ENCODE peak calls at places on chromosomes 16 and 17, in five cellular contexts. S, C, A, F and N are unnamed samples.

GRCh38 chr17:61458000-61458399 is 5.8 kb downstream of the TBX4 start:
- DNase-seq in S (no peak), C (no peak), A (no peak), F (no peak), N (no peak)

GRCh38 chr17:65987988-65988387 is 203.9 kb downstream of the CEP112 start:
- DNase-seq in S (no peak), C (no peak), A (no peak), F (peak; percentile 48), N (peak; percentile 8)

GRCh38 chr17:42541041-42541833 is 5.2 kb downstream of the NAGLU start:
- DNase-seq in S (peak; percentile 9), C (no peak), A (no peak), F (no peak), N (no peak)

GRCh38 chr16:1308036-1308976 is 1.1 kb upstream of the UBE2I start:
- DNase-seq in S (peak; percentile 93), C (no peak), A (no peak), F (peak; percentile 16), N (no peak)

GRCh38 chr16:84839956-84840355 is 20.2 kb downstream of the CRISPLD2 start:
- DNase-seq in S (no peak), C (no peak), A (no peak), F (peak; percentile 86), N (no peak)

GRCh38 chr16:13961099-13961811 is 41.3 kb downstream of the ERCC4 start:
- DNase-seq in S (no peak), C (no peak), A (no peak), F (peak; percentile 59), N (no peak)

GRCh38 chr17:17303010-17303846 is at the start of gene NT5M:
- DNase-seq in S (peak; percentile 86), C (peak; percentile 95), A (peak; percentile 51), F (peak; percentile 58), N (peak; percentile 89)

GRCh38 chr16:81515281-81515680 is 70.7 kb downstream of the CMIP start:
- DNase-seq in S (no peak), C (peak; percentile 47), A (no peak), F (no peak), N (no peak)

GRCh38 chr16:71365021-71365420 is 6.5 kb downstream of the CALB2 start:
- DNase-seq in S (no peak), C (no peak), A (no peak), F (no peak), N (no peak)

GRCh38 chr17:78748730-78749317 is 33.2 kb downstream of the CYTH1 start:
- DNase-seq in S (no peak), C (peak; percentile 92), A (peak; percentile 64), F (peak; percentile 24), N (peak; percentile 64)

GRCh38 chr17:17877548-17878358 is 41.0 kb upstream of the SREBF1 start:
- DNase-seq in S (no peak), C (peak; percentile 82), A (peak; percentile 92), F (peak; percentile 90), N (no peak)

GRCh38 chr17:74730491-74731346 is 6.3 kb upstream of the RAB37 start:
- DNase-seq in S (no peak), C (peak; percentile 85), A (no peak), F (no peak), N (no peak)

DNA sequence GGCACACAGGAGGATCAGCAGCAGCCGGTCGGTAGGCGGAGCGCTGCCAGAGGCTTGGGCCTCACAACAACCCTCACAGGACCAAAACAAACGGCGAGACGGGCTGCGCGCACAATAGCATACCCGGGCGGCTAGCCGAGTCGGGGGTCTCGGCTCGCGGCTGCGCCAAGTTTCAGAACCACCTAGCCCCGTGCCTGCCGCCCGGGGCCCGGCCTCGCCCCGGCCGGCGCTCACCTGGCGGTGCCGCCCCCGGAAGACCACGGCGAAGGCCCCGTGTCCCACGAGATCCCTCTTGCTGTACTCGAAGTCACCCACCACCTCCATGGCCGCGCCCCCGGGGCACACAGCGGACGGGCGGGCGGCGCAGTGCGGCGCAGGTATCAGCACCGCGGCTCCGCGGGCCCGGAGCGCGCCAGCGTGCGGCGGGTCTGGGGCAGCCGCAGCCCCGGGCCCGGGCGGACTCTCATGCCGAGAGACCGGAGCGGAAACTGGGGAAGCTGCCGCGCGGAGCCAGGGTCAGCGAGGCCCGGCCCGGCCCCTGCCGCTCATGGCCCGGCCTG is 562 bp downstream of the ULK2 start:
- DNase-seq in S (no peak), C (peak; percentile 89), A (peak; percentile 67), F (peak; percentile 54), N (peak; percentile 75)
- TF ChIP-seq POLR2A in S (no peak), C (no peak), A (no peak), F (no peak), N (no peak)

GRCh38 chr17:64598672-64599071 is 63.4 kb downstream of the SMURF2 start:
- DNase-seq in S (no peak), C (no peak), A (no peak), F (no peak), N (no peak)

GRCh38 chr17:64599827-64600226 is 62.3 kb downstream of the SMURF2 start:
- DNase-seq in S (no peak), C (no peak), A (no peak), F (no peak), N (no peak)

GRCh38 chr17:64596439-64596838 is 65.7 kb downstream of the SMURF2 start:
- DNase-seq in S (no peak), C (no peak), A (no peak), F (no peak), N (no peak)

GRCh38 chr17:64596988-64597387 is 65.1 kb downstream of the SMURF2 start:
- DNase-seq in S (no peak), C (no peak), A (no peak), F (no peak), N (no peak)

DNA sequence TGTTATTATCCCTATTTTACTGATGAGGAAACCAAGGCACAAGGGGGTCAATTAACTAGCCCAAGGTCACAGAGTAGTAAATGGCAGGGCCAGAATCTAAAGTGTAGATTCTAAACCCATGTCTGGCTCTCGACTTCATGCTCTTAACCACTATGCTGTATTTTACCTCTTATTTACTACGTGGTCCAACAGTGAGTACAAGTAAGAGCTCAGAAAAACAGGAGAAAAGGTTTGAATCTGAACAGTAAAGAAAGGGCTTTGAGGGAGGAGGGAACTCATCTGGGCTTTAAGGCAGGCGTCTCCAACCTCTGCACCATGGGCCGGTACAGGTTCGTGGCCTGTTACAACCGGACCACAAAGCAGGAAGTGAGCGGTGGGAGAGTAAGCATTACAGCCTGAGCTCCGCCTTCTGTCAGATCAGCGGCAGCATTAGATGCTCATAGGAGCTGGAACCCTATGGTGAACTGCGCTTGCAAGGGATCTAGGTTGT is 62.9 kb downstream of the SMURF2 start:
- DNase-seq in S (peak; percentile 30), C (peak; percentile 87), A (no peak), F (no peak), N (no peak)
- TF ChIP-seq POLR2A in S (peak; percentile 82), C (no peak), A (no peak), F (no peak), N (peak; percentile 59)

GRCh38 chr17:73648543-73648820 is 4.2 kb upstream of the SDK2 start:
- DNase-seq in S (no peak), C (no peak), A (no peak), F (no peak), N (no peak)

GRCh38 chr17:73647331-73647730 is 3.1 kb upstream of the SDK2 start:
- DNase-seq in S (no peak), C (no peak), A (no peak), F (no peak), N (no peak)

GRCh38 chr17:73647767-73648542 is 3.7 kb upstream of the SDK2 start:
- DNase-seq in S (no peak), C (no peak), A (no peak), F (no peak), N (no peak)

GRCh38 chr17:73645050-73645871 is 1.0 kb upstream of the SDK2 start:
- DNase-seq in S (no peak), C (peak; percentile 91), A (no peak), F (no peak), N (no peak)

DNA sequence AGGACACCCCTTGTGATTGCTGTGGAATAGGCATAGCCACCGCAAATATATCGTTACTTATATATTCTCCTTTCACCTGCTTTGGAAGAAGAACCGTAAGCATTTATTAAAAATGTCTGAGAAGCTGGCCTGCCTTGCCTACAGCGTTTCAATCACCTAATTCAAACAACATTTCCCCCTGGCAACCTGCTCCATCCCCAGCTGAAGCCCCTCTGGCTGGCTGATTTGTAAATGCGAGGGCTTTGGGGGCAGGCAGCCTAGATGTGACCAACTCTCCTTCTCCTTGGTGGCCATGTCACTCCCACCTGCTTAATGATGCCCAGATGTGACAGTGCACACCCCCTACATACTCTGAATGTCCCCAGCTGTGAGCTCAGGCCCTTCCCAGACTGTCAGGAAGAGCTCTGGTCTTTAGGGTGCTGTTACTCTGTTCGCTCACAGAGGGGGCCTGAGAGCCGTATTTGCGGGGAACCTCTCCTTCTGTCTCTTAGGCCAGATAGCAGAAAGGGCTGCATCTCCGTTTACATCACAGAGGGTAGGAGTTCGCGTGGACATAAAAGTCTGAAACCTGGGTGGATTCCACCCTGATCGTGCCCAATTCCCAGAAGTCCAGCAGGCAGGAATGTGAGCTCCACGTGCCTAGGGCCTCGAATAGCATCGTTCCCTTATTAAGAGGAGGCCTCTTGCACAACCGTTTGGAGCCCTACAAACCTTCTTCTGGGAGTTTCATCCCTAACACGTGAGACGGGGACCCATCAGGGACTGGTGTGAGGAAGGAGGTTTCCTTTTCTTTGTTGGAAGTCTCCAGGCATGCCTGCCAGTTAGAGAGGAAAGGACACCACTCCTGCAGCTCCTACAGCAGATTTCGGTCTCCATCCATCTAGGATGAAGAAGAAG is 2.4 kb upstream of the SDK2 start:
- DNase-seq in S (no peak), C (no peak), A (no peak), F (no peak), N (peak; percentile 9)
- TF ChIP-seq POLR2A in S (no peak), C (no peak), A (no peak), F (no peak), N (no peak)

DNA sequence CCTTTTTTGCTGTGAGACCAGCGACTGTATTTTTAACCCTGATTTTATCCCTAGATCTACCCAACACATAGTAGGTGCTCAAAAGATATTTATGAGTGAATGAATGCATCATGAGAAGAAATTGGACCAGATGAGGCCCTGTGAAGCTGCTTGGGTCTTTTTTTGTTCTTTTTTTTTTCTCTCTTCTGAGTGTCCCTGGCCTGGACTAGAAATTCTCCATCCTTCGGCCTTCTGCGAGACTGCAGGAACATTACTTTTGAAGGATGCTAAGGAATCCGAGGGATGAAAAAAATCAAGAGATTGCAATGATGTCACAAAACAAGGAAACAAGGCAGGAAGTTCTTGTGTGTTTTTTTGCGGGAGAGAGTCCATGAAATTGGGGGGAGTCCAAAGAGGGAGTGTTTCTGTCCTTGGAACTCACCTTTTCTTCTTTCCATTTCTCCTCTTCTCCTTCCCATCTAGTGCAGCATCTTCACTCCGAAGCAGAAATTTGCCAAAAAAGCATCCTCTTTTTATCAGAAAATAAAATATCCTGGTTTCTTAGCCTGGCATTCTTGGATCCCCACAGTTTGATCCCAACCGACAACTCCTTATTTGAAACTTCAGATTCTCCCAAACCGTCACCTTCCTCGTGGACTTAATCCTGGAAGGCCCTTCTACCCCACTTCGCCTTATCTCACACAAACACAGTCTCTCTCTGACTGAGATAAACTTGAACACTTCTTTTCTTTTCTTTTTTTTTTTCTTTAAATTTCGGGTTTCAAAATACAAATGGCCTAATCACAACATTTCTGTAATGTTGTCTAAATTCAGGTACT is 724 bp upstream of the RUSF1 start:
- DNase-seq in S (no peak), C (no peak), A (no peak), F (peak; percentile 56), N (peak; percentile 74)
- TF ChIP-seq POLR2A in S (no peak), C (no peak), A (no peak), F (no peak), N (no peak)